ENCODE peak calls at places on chromosomes 5 and 9, in ten cellular contexts. K is K562; D is GM10248; P is activated CD4-positive, alpha-beta T cell treated with anti-CD3 and anti-CD28 coated beads, Interleukin-2, amount 50 U/mL, for 24 hours; R is fibroblast of lung; S is iPS-NIHi11; B is H54; V is stimulated activated CD4-positive, alpha-beta T cell treated with anti-CD3 and anti-CD28 coated beads, Interleukin-1b, Interleukin-23, amount 100 ng/mL, for 48 hours; Y is MM.1S; C is GM04503. T is an unnamed sample.

GRCh38 chr5:159951387-159951786 is 35.1 kb downstream of the ADRA1B start:
- DNase-seq in B (no peak), Y (no peak), K (no peak), R (no peak), V (no peak), C (no peak), P (no peak), S (peak), D (no peak), T (peak)

GRCh38 chr9:117002686-117003085 is 315.6 kb downstream of the TRIM32 start:
- DNase-seq in C (no peak), V (no peak), B (no peak), R (no peak), D (no peak), Y (no peak), S (no peak), K (no peak), P (no peak), T (no peak)

GRCh38 chr9:104895572-104895971 is 32.4 kb downstream of the ABCA1 start:
- DNase-seq in V (no peak), R (peak), K (no peak), D (no peak), B (peak), P (no peak), S (no peak), Y (no peak), C (no peak), T (no peak)

GRCh38 chr9:69028754-69029153 is 6.8 kb upstream of the FXN start:
- DNase-seq in R (no peak), P (no peak), C (no peak), V (peak), Y (no peak), D (no peak), K (no peak), B (no peak), S (no peak), T (no peak)

GRCh38 chr9:122325124-122325523 is 45.7 kb upstream of the PTGS1 start:
- DNase-seq in V (peak), R (peak), P (no peak), D (no peak), Y (no peak), B (no peak), C (no peak), S (no peak), K (no peak), T (no peak)

GRCh38 chr9:120702075-120702474 is 12.2 kb downstream of the MEGF9 start:
- DNase-seq in V (no peak), K (no peak), D (no peak), S (no peak), P (no peak), R (no peak), C (no peak), Y (no peak), B (no peak), T (no peak)

GRCh38 chr9:71145179-71145578 is 23.8 kb upstream of the TRPM3 start:
- DNase-seq in V (no peak), D (no peak), R (no peak), S (no peak), Y (no peak), P (no peak), K (peak), C (no peak), B (no peak), T (no peak)

GRCh38 chr9:126842977-126843799 is 17.3 kb upstream of the ZBTB34 start:
- DNase-seq in V (no peak), Y (no peak), C (no peak), B (no peak), K (no peak), P (no peak), D (no peak), S (no peak), R (no peak), T (no peak)

GRCh38 chr9:135067091-135067710 is 20.3 kb upstream of the OLFM1 start:
- DNase-seq in C (no peak), K (no peak), Y (no peak), P (no peak), V (no peak), S (no peak), D (no peak), R (no peak), B (no peak), T (no peak)

GRCh38 chr9:16912197-16912596 is 41.7 kb upstream of the BNC2 start:
- DNase-seq in K (no peak), C (no peak), D (no peak), B (no peak), R (peak), Y (no peak), V (no peak), S (no peak), P (no peak), T (no peak)

GRCh38 chr9:8337834-8338233 is 538.3 kb upstream of the DMAC1 start:
- DNase-seq in R (no peak), V (no peak), C (no peak), S (no peak), D (no peak), K (no peak), P (no peak), Y (no peak), B (no peak), T (no peak)

GRCh38 chr9:136043386-136044054 is 51.6 kb downstream of the NACC2 start:
- DNase-seq in K (no peak), R (no peak), Y (no peak), V (no peak), B (no peak), S (no peak), C (no peak), P (no peak), D (no peak), T (no peak)